ENCODE peak calls at places on chromosomes 3 and 15, in seven cellular contexts. G is activated T-cell treated with anti-CD3 and anti-CD28 coated beads for 24 hours; S is CD8-positive, alpha-beta memory T cell; Y is neural crest cell; U is dermis microvascular lymphatic vessel endothelial cell; T is HuH-7; M is ELR. L is an unnamed sample.

GRCh38 chr15:40843885-40844542 is at the start of gene SPINT1:
- DNase-seq in S (peak), U (no peak), T (no peak), G (peak), M (peak), Y (no peak), L (peak)

GRCh38 chr3:113002676-113003075 is 11.9 kb downstream of the GTPBP8 start:
- DNase-seq in M (peak), U (no peak), G (no peak), Y (no peak), T (no peak), S (no peak), L (no peak)

GRCh38 chr3:44680921-44681455 is 31.5 kb upstream of the ZNF502 start:
- DNase-seq in U (no peak), Y (no peak), G (no peak), T (no peak), S (no peak), M (peak), L (no peak)

GRCh38 chr15:67227431-67227830 is 27.0 kb downstream of the AAGAB start:
- DNase-seq in T (no peak), U (no peak), Y (no peak), S (no peak), G (no peak), M (no peak), L (no peak)

GRCh38 chr3:40162616-40163015 is 146.9 kb upstream of the EIF1B start:
- DNase-seq in S (no peak), U (no peak), G (no peak), M (no peak), Y (no peak), T (no peak), L (no peak)

GRCh38 chr3:5022966-5023776 is 43.9 kb downstream of the BHLHE40 start:
- DNase-seq in Y (no peak), G (no peak), M (peak), S (no peak), U (peak), T (no peak), L (peak)

GRCh38 chr3:161500057-161500836 is 3.6 kb downstream of the OTOL1 start:
- DNase-seq in T (peak), U (no peak), S (no peak), G (no peak), M (peak), Y (no peak), L (no peak)

GRCh38 chr3:40191850-40192448 is 117.6 kb upstream of the EIF1B start:
- DNase-seq in M (peak), Y (peak), T (peak), U (peak), S (peak), G (peak), L (peak)

GRCh38 chr3:174440741-174441587 is 418.2 kb upstream of the NAALADL2 start:
- DNase-seq in Y (peak), U (peak), M (peak), T (peak), S (peak), G (peak), L (peak)

GRCh38 chr3:165196577-165197561 is 685 bp upstream of the SLITRK3 start:
- DNase-seq in U (no peak), M (no peak), T (no peak), S (no peak), Y (peak), G (no peak), L (no peak)

GRCh38 chr3:9800529-9800928 is 7.6 kb downstream of the ARPC4 start:
- DNase-seq in S (no peak), Y (no peak), T (peak), U (no peak), M (no peak), G (no peak), L (no peak)

GRCh38 chr15:81274932-81275341 is 49.0 kb downstream of the STARD5 start:
- DNase-seq in U (peak), S (peak), M (peak), G (peak), T (peak), Y (peak), L (peak)

GRCh38 chr3:126659915-126660886 is 5.3 kb upstream of the TXNRD3 start:
- DNase-seq in M (peak), U (no peak), S (no peak), G (no peak), T (peak), Y (no peak), L (no peak)

GRCh38 chr15:66498501-66499386 is 1.2 kb upstream of the SNAPC5 start:
- DNase-seq in M (peak), T (peak), S (peak), U (peak), Y (no peak), G (no peak), L (no peak)

GRCh38 chr15:63449711-63450110 is 54.7 kb upstream of the USP3 start:
- DNase-seq in M (peak), T (no peak), Y (no peak), G (no peak), U (no peak), S (no peak), L (no peak)

GRCh38 chr3:176584413-176585176 is 612.7 kb downstream of the TBL1XR1 start:
- DNase-seq in S (no peak), T (no peak), Y (no peak), U (no peak), G (no peak), M (no peak), L (no peak)

GRCh38 chr3:51967384-51968174 is at the start of gene PCBP4:
- DNase-seq in Y (peak), S (no peak), G (no peak), T (peak), M (peak), U (peak), L (no peak)

GRCh38 chr3:9676780-9677179 is 26.9 kb upstream of the CPNE9 start:
- DNase-seq in S (no peak), T (no peak), Y (no peak), M (peak), G (no peak), U (peak), L (no peak)

GRCh38 chr15:67381416-67382045 is 126.9 kb downstream of the IQCH start:
- DNase-seq in G (no peak), Y (no peak), T (no peak), S (no peak), M (no peak), U (no peak), L (no peak)

GRCh38 chr3:46854543-46854942 is 8.7 kb downstream of the MYL3 start:
- DNase-seq in Y (no peak), G (no peak), M (no peak), U (no peak), S (no peak), T (no peak), L (no peak)

GRCh38 chr3:100402150-100402706 is 889 bp downstream of the LNP1 start:
- DNase-seq in G (no peak), T (no peak), U (peak), S (no peak), Y (no peak), M (peak), L (no peak)

GRCh38 chr3:171231361-171231760 is 204.8 kb upstream of the SLC2A2 start:
- DNase-seq in M (no peak), G (no peak), S (no peak), Y (no peak), T (no peak), U (peak), L (no peak)

GRCh38 chr3:193407156-193407555 is 28.6 kb upstream of the ATP13A5 start:
- DNase-seq in G (no peak), Y (no peak), M (no peak), T (no peak), S (no peak), U (no peak), L (no peak)

GRCh38 chr3:62019906-62020305 is 353.4 kb downstream of the FEZF2 start:
- DNase-seq in Y (no peak), G (no peak), S (no peak), M (no peak), T (no peak), U (peak), L (no peak)

GRCh38 chr3:73697020-73697419 is 72.3 kb upstream of the PDZRN3 start:
- DNase-seq in M (no peak), Y (no peak), U (no peak), G (no peak), S (no peak), T (no peak), L (no peak)

GRCh38 chr3:25603703-25604102 is 61.0 kb downstream of the TOP2B start:
- DNase-seq in M (no peak), U (no peak), S (no peak), G (no peak), Y (no peak), T (no peak), L (no peak)

GRCh38 chr3:117218709-117219108 is 509.1 kb downstream of the TUSC7 start:
- DNase-seq in Y (no peak), M (no peak), U (no peak), G (no peak), S (no peak), T (no peak), L (no peak)

GRCh38 chr3:111373861-111374260 is 168.1 kb upstream of the CD96 start:
- DNase-seq in M (peak), S (no peak), T (no peak), Y (no peak), G (no peak), U (no peak), L (no peak)

GRCh38 chr15:95655089-95655488 is 675.4 kb upstream of the NR2F2 start:
- DNase-seq in S (no peak), G (no peak), U (no peak), T (no peak), M (no peak), Y (no peak), L (no peak)

GRCh38 chr3:188154758-188155574 is 1.0 kb downstream of the LPP start:
- DNase-seq in S (no peak), U (no peak), T (no peak), Y (no peak), M (no peak), G (no peak), L (no peak)

GRCh38 chr3:187963003-187963676 is 190.8 kb upstream of the LPP start:
- DNase-seq in G (no peak), U (no peak), S (no peak), Y (no peak), T (no peak), M (no peak), L (no peak)

GRCh38 chr15:77837649-77838025 is 204.9 kb upstream of the LINGO1 start:
- DNase-seq in S (no peak), U (no peak), M (no peak), G (no peak), Y (no peak), T (no peak), L (no peak)

GRCh38 chr15:59680870-59681269 is 8.2 kb downstream of the BNIP2 start:
- DNase-seq in S (no peak), M (peak), G (no peak), U (no peak), Y (no peak), T (no peak), L (no peak)

GRCh38 chr3:177137774-177138705 is 59.2 kb downstream of the TBL1XR1 start:
- DNase-seq in U (no peak), T (no peak), M (no peak), Y (no peak), G (no peak), S (no peak), L (no peak)

L was measured in stimulated activated naive B cell treated with anti-CD40 and anti-IgM and Interleukin-4, amounts not matched to agents 10 μg/mL and 1 μg/mL and 100 μg/mL, for 72 hours.